ENCODE peak calls at places on chromosome 18, in six cellular contexts. X is body of pancreas, J is right atrium auricular region, M is tibial artery, D is thoracic aorta, L is adrenal gland. A is an unnamed sample. For H3K4me1, the result is how much of the 10 kb centered on the place peaks cover.

GRCh38 chr18:6571239-6571602 is 156.5 kb upstream of the L3MBTL4 start:
- DNase-seq in X (no peak), J (no peak), M (no peak), D (no peak), L (no peak), A (no peak)

GRCh38 chr18:22683786-22684185 is 249.3 kb upstream of the RBBP8 start:
- DNase-seq in X (no peak), J (no peak), M (no peak), D (no peak), L (peak), A (no peak)

GRCh38 chr18:57826252-57826651 is 23.1 kb upstream of the ATP8B1 start:
- DNase-seq in X (no peak), J (no peak), M (no peak), D (no peak), L (no peak), A (no peak)

GRCh38 chr18:46311491-46311890 is 207.3 kb downstream of the HAUS1 start:
- DNase-seq in X (no peak), J (no peak), M (no peak), D (no peak), L (no peak), A (no peak)

GRCh38 chr18:37270046-37270665 is 295.4 kb downstream of the CELF4 start:
- DNase-seq in X (peak), J (no peak), M (no peak), D (no peak), L (peak), A (peak)

GRCh38 chr18:46386788-46387187 is 270.2 kb downstream of the LOXHD1 start:
- DNase-seq in X (peak), J (no peak), M (no peak), D (no peak), L (no peak), A (peak)

GRCh38 chr18:839224-840079 is 27.4 kb upstream of the YES1 start:
- DNase-seq in X (peak), J (peak), M (peak), D (peak), L (peak), A (peak)

GRCh38 chr18:56433919-56434318 is 204.5 kb downstream of the TXNL1 start:
- DNase-seq in X (no peak), J (no peak), M (no peak), D (no peak), L (no peak), A (no peak)

GRCh38 chr18:28476302-28476701 is 299.4 kb upstream of the CDH2 start:
- DNase-seq in X (no peak), J (no peak), M (no peak), D (no peak), L (no peak), A (no peak)

GRCh38 chr18:36281941-36282340 is 15.6 kb upstream of the FHOD3 start:
- DNase-seq in X (no peak), J (no peak), M (no peak), D (no peak), L (peak), A (peak)

GRCh38 chr18:36934884-36935283 is 106.0 kb downstream of the KIAA1328 start:
- DNase-seq in X (no peak), J (no peak), M (no peak), D (no peak), L (peak), A (no peak)

GRCh38 chr18:63157293-63158011 is 162.1 kb downstream of the BCL2 start:
- DNase-seq in X (no peak), J (no peak), M (no peak), D (no peak), L (no peak), A (no peak)

GRCh38 chr18:5424903-5425302 is 118.9 kb downstream of the EPB41L3 start:
- DNase-seq in X (no peak), J (no peak), M (no peak), D (no peak), L (peak), A (peak)

GRCh38 chr18:12741351-12741750 is 38.5 kb downstream of the PSMG2 start:
- DNase-seq in X (no peak), J (no peak), M (no peak), D (no peak), L (no peak), A (peak)

DNA sequence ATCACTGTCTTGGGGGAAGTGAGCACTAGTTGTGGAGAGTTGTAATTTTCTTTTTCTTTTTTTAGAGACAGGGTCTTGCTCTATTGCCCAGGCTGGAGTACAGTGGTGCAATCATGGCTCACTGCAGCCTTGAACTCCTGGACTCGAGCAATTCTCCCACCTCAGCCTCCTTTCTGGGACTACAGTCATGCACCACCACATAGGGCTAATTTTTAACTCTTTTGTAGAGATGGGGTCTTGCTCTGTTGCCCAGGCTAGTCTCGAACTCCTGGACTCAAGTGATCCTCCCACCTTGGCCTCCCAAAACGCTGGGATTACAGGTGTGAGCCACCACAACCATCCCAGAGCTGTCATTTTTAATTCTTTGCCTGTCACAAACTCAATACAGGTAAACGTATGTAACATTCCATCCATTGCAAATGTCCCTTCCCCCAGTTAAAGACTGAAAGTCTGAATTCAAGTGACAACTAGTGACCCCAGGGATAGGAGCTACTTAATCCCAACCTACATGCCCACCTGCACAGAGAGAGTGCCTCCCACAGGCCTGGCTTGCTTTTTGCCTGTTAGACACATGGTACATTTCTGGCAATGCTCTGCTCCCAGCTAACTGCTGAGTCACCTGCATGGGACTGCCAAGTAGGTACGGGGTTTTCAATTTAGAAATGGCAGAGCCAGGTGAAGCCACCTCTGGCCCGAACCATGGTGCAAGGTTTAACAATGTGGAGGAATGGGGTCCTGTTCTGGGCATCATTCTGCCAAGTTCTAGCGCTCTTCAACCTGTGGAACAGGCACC is 60.6 kb downstream of the CYB5A start:
- DNase-seq in X (peak), J (no peak), M (no peak), D (no peak), L (peak), A (no peak)
- H3K4me1 ChIP-seq in X (half or more), J (under half), M (under half), D (under half), L (under half), A (under half)

GRCh38 chr18:74299746-74300145 is 8.0 kb upstream of the CYB5A start:
- DNase-seq in X (no peak), J (no peak), M (no peak), D (no peak), L (no peak), A (no peak)
- H3K27ac ChIP-seq in X (no peak), J (no peak), M (no peak), D (no peak), L (no peak), A (no peak)

GRCh38 chr18:48939368-48940097 is 11.2 kb downstream of the SMAD7 start:
- DNase-seq in X (no peak), J (no peak), M (no peak), D (no peak), L (peak), A (no peak)

GRCh38 chr18:48940854-48941531 is 9.8 kb downstream of the SMAD7 start:
- DNase-seq in X (no peak), J (no peak), M (no peak), D (no peak), L (no peak), A (no peak)

GRCh38 chr18:48937869-48938750 is 12.7 kb downstream of the SMAD7 start:
- DNase-seq in X (no peak), J (no peak), M (no peak), D (no peak), L (no peak), A (no peak)

GRCh38 chr18:48941672-48942071 is 9.1 kb downstream of the SMAD7 start:
- DNase-seq in X (peak), J (no peak), M (no peak), D (no peak), L (no peak), A (no peak)

GRCh38 chr18:48938827-48939367 is 11.9 kb downstream of the SMAD7 start:
- DNase-seq in X (no peak), J (no peak), M (no peak), D (no peak), L (no peak), A (no peak)
- H3K4me1 ChIP-seq in X (half or more), J (half or more), M (half or more), D (half or more), L (half or more), A (under half)

GRCh38 chr18:23723121-23723520 is 33.9 kb downstream of the LAMA3 start:
- DNase-seq in X (no peak), J (no peak), M (no peak), D (no peak), L (no peak), A (no peak)

GRCh38 chr18:23722646-23723045 is 33.4 kb downstream of the LAMA3 start:
- DNase-seq in X (no peak), J (no peak), M (no peak), D (no peak), L (no peak), A (no peak)

GRCh38 chr18:23725827-23726661 is 36.8 kb downstream of the LAMA3 start:
- DNase-seq in X (no peak), J (no peak), M (no peak), D (no peak), L (no peak), A (no peak)

GRCh38 chr18:23727707-23728493 is 38.6 kb downstream of the LAMA3 start:
- DNase-seq in X (no peak), J (no peak), M (no peak), D (no peak), L (no peak), A (no peak)

DNA sequence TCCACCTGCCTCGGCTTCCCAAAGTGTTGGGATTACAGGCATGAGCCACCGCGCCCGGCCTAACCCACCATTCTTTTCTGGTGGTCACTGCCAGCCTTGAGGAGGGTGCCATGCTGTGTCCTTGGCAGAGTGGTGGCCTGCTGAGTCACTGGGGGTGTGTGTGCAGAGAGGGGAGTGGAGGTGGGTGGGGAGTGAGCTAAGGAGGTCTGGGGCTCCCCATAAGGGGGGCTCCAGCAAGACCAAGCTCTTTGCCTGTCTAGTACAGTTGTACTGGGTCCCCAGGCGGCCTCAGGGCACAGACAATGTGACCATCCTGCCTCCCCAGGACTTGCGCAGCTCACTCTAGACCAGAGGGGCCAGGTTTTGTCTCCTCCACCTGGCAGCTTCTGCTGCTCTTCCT is 36.1 kb downstream of the LAMA3 start:
- DNase-seq in X (no peak), J (no peak), M (no peak), D (no peak), L (no peak), A (no peak)
- H3K27ac ChIP-seq in X (no peak), J (no peak), M (no peak), D (no peak), L (no peak), A (no peak)